ENCODE peak calls at places on chromosome X, in four cellular contexts. Q is testis, Z is caudate nucleus, P is endothelial cell of umbilical vein. H is an unnamed sample.

GRCh38 chrX:107805179-107805578 is 20.5 kb upstream of the MID2 start:
- DNase-seq in P (no peak), Q (no peak), Z (no peak), H (no peak)

GRCh38 chrX:40209951-40210617 is 112.3 kb upstream of the BCOR start:
- DNase-seq in Z (no peak), Q (no peak), P (no peak), H (no peak)

GRCh38 chrX:48490661-48491060 is 14.7 kb downstream of the FTSJ1 start:
- DNase-seq in Q (no peak), P (no peak), Z (no peak), H (no peak)

GRCh38 chrX:15930585-15930984 is 76.0 kb upstream of the AP1S2 start:
- DNase-seq in Z (no peak), P (peak; percentile 36), Q (no peak), H (peak; percentile 71)

GRCh38 chrX:116317409-116317808 is 119.0 kb upstream of the SLC6A14 start:
- DNase-seq in Q (peak; percentile 13), P (no peak), Z (peak; percentile 3), H (peak; percentile 73)

GRCh38 chrX:150581093-150581775 is 12.8 kb downstream of the MTM1 start:
- DNase-seq in Z (no peak), P (peak; percentile 11), Q (no peak), H (peak; percentile 19)

GRCh38 chrX:2177541-2177940 is 323.2 kb downstream of the DHRSX start:
- DNase-seq in Z (no peak), Q (no peak), P (no peak), H (no peak)

GRCh38 chrX:29617276-29617675 is 598.1 kb upstream of the MAGEB2 start:
- DNase-seq in P (no peak), Z (no peak), Q (no peak), H (peak; percentile 38)

GRCh38 chrX:41250867-41251266 is 83.1 kb upstream of the DDX3X start:
- DNase-seq in P (peak; percentile 59), Z (no peak), Q (no peak), H (no peak)

GRCh38 chrX:129771266-129771995 is 8.3 kb upstream of the SASH3 start:
- DNase-seq in Q (no peak), Z (no peak), P (no peak), H (no peak)

GRCh38 chrX:48487362-48487785 is 11.4 kb downstream of the FTSJ1 start:
- DNase-seq in P (no peak), Z (no peak), Q (no peak), H (no peak)

GRCh38 chrX:134936542-134936941 is 54.2 kb upstream of the SMIM10 start:
- DNase-seq in P (peak; percentile 68), Q (no peak), Z (no peak), H (no peak)

GRCh38 chrX:1380672-1381233 is 11.2 kb downstream of the SLC25A6 start:
- DNase-seq in P (no peak), Z (no peak), Q (peak; percentile 11), H (peak; percentile 51)

GRCh38 chrX:73563740-73564073 is 710 bp downstream of the CHIC1 start:
- DNase-seq in Z (no peak), Q (no peak), P (peak; percentile 54), H (peak; percentile 12)

GRCh38 chrX:55107262-55107661 is 18.4 kb downstream of the PAGE2 start:
- DNase-seq in Z (no peak), Q (no peak), P (no peak), H (no peak)

GRCh38 chrX:31130457-31131215 is 58.8 kb upstream of the FTHL17 start:
- DNase-seq in Z (no peak), P (no peak), Q (no peak), H (no peak)

GRCh38 chrX:1903380-1903935 is 288.6 kb downstream of the ASMT start:
- DNase-seq in Z (no peak), Q (no peak), P (no peak), H (no peak)

GRCh38 chrX:123834116-123834515 is 25.7 kb upstream of the XIAP start:
- DNase-seq in Z (no peak), Q (no peak), P (no peak), H (no peak)

GRCh38 chrX:19748898-19749680 is 138.3 kb downstream of the SH3KBP1 start:
- DNase-seq in P (no peak), Q (no peak), Z (no peak), H (no peak)

GRCh38 chrX:129091097-129091496 is 432.2 kb downstream of the SMARCA1 start:
- DNase-seq in Q (no peak), P (no peak), Z (no peak), H (no peak)

GRCh38 chrX:87679849-87680248 is 162.2 kb downstream of the KLHL4 start:
- DNase-seq in Q (no peak), Z (no peak), P (no peak), H (no peak)

GRCh38 chrX:95640226-95640625 is 1044.4 kb upstream of the DIAPH2 start:
- DNase-seq in P (no peak), Q (no peak), Z (no peak), H (no peak)

GRCh38 chrX:110003167-110004156 is 548 bp downstream of the TMEM164 start:
- DNase-seq in Z (no peak), Q (no peak), P (no peak), H (peak; percentile 11)

GRCh38 chrX:78476701-78477100 is 149.3 kb upstream of the CYSLTR1 start:
- DNase-seq in P (no peak), Z (no peak), Q (no peak), H (no peak)

GRCh38 chrX:108070891-108071290 is 20.5 kb downstream of the PSMD10 start:
- DNase-seq in P (peak; percentile 29), Z (no peak), Q (no peak), H (no peak)

GRCh38 chrX:26613951-26614350 is 398.0 kb downstream of the MAGEB5 start:
- DNase-seq in Z (no peak), P (no peak), Q (no peak), H (no peak)

GRCh38 chrX:24506082-24506481 is 41.0 kb downstream of the PDK3 start:
- DNase-seq in P (no peak), Z (no peak), Q (no peak), H (no peak)

GRCh38 chrX:74085642-74086236 is 218.2 kb upstream of the ZCCHC13 start:
- DNase-seq in Q (no peak), P (no peak), Z (no peak), H (no peak)

GRCh38 chrX:21943460-21944135 is 3.1 kb downstream of the SMS start:
- DNase-seq in P (peak; percentile 77), Q (no peak), Z (no peak), H (peak; percentile 35)

GRCh38 chrX:12771445-12772069 is 19.7 kb upstream of the PRPS2 start:
- DNase-seq in Q (peak; percentile 62), Z (no peak), P (peak; percentile 33), H (peak; percentile 73)

GRCh38 chrX:72475338-72475737 is 97.3 kb downstream of the HDAC8 start:
- DNase-seq in Q (no peak), P (no peak), Z (no peak), H (no peak)

GRCh38 chrX:4173743-4174142 is 460.3 kb upstream of the PRKX start:
- DNase-seq in Q (no peak), Z (no peak), P (no peak), H (no peak)

GRCh38 chrX:32867781-32868523 is 343.4 kb downstream of the DMD start:
- DNase-seq in Z (no peak), Q (no peak), P (no peak), H (no peak)

GRCh38 chrX:9257718-9258117 is 207.1 kb upstream of the TBL1X start:
- DNase-seq in P (no peak), Z (no peak), Q (no peak), H (no peak)

GRCh38 chrX:22800360-22800759 is 199.4 kb upstream of the DDX53 start:
- DNase-seq in Z (no peak), P (peak; percentile 34), Q (no peak), H (peak; percentile 70)

GRCh38 chrX:80808854-80809493 is 703 bp downstream of the BRWD3 start:
- DNase-seq in Z (no peak), Q (peak; percentile 20), P (peak; percentile 13), H (no peak)

GRCh38 chrX:139751053-139751452 is 43.1 kb upstream of the MCF2 start:
- DNase-seq in Q (no peak), Z (no peak), P (no peak), H (peak; percentile 15)

GRCh38 chrX:33721927-33722326 is 410.2 kb downstream of the FAM47A start:
- DNase-seq in Q (no peak), P (no peak), Z (no peak), H (no peak)

GRCh38 chrX:110759785-110760184 is 35.8 kb downstream of the CHRDL1 start:
- DNase-seq in P (no peak), Z (no peak), Q (no peak), H (no peak)

DNA sequence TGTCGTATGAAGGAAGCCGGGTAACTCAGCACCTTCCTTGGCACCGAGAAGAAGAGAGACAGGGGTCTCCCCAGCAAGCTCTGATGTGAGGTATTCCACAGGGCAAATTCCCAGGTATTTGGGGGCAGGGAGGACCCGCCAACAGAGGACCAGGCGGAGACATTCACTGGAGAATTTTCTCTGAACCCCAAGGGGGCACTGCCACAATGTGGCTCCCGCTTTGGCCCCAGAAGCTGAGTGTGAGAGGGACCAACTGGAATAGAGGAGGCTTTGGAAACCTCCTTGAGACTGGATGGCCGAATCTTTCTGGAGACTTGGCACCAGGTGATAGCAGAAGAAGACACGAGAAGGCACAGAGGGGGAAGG is 735 bp upstream of the GABRE start:
- DNase-seq in Q (no peak), P (no peak), Z (no peak), H (no peak)
- H3K27ac ChIP-seq in Q (no peak overlapping the region), P (no peak overlapping the region), Z (no peak overlapping the region), H (no peak overlapping the region)

GRCh38 chrX:100635989-100636320 is 651 bp downstream of the TSPAN6 start:
- DNase-seq in P (no peak), Z (no peak), Q (no peak), H (no peak)
- H3K27ac ChIP-seq in P (peak overlapping the region; percentile 78), Z (no peak overlapping the region), Q (peak overlapping the region; percentile 75), H (peak overlapping the region; percentile 83)

DNA sequence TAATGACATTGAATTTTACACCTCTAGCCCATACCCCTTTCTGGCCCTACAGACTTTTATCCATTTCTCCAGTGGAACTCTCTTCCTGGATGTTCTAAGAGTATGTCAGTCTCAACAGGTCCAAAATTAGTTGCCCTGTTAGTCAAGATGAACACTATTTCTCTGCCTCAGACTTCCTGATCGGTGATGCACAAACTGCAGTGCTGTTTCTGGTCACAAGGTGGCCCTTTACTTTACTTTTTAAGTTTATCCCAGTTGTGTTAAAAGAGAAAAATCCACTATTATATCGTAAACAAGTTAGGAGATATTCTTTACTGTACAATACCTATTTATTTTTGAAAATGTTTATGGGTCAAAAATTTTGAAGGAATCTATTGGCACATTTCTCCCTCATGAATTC is 13.1 kb downstream of the TCEAL7 start:
- DNase-seq in Q (peak; percentile 69), Z (no peak), P (peak; percentile 64), H (peak; percentile 48)
- H3K27ac ChIP-seq in Q (no peak overlapping the region), Z (no peak overlapping the region), P (no peak overlapping the region), H (no peak overlapping the region)

GRCh38 chrX:44997282-44997813 is 124.4 kb downstream of the KDM6A start:
- DNase-seq in Q (no peak), Z (no peak), P (no peak), H (no peak)
- H3K27ac ChIP-seq in Q (no peak overlapping the region), Z (no peak overlapping the region), P (no peak overlapping the region), H (no peak overlapping the region)

GRCh38 chrX:70436380-70436779 is 8.3 kb upstream of the DLG3 start:
- DNase-seq in Q (no peak), Z (no peak), P (no peak), H (peak; percentile 25)

GRCh38 chrX:70434914-70435586 is 9.6 kb upstream of the DLG3 start:
- DNase-seq in Z (no peak), Q (peak; percentile 27), P (no peak), H (no peak)

GRCh38 chrX:70432936-70433847 is 10.1 kb downstream of the GDPD2 start:
- DNase-seq in Z (no peak), Q (no peak), P (no peak), H (no peak)

GRCh38 chrX:70433848-70434351 is 10.7 kb upstream of the DLG3 start:
- DNase-seq in Z (peak; percentile 41), P (peak; percentile 49), Q (peak; percentile 78), H (peak; percentile 57)

GRCh38 chrX:70434352-70434866 is 10.2 kb upstream of the DLG3 start:
- DNase-seq in P (peak; percentile 58), Q (peak; percentile 92), Z (peak; percentile 73), H (peak; percentile 85)
- H3K27ac ChIP-seq in P (peak overlapping the region; percentile 67), Q (peak overlapping the region; percentile 77), Z (peak overlapping the region; percentile 86), H (peak overlapping the region; percentile 63)